ENCODE peak calls at places on chromosomes 6 and 20, in six cellular contexts. One of them, this sample, is unnamed.

GRCh38 chr6:137089305-137089704 is 44.5 kb upstream of the IL20RA start:
- DNase-seq in cardiac fibroblast: no peak
- DNase-seq in neural progenitor cell: peak
- DNase-seq in NCI-H69: peak
- DNase-seq in memory B cell: no peak
- DNase-seq in AG04450: no peak
- DNase-seq in this sample: no peak

GRCh38 chr6:35954335-35954734 is 33.4 kb upstream of the SRPK1 start:
- DNase-seq in cardiac fibroblast: no peak
- DNase-seq in neural progenitor cell: no peak
- DNase-seq in NCI-H69: no peak
- DNase-seq in memory B cell: no peak
- DNase-seq in AG04450: no peak
- DNase-seq in this sample: no peak

GRCh38 chr6:35972471-35972985 is 51.6 kb upstream of the SRPK1 start:
- DNase-seq in cardiac fibroblast: peak
- DNase-seq in neural progenitor cell: peak
- DNase-seq in NCI-H69: peak
- DNase-seq in memory B cell: no peak
- DNase-seq in AG04450: no peak
- DNase-seq in this sample: no peak

GRCh38 chr6:141105481-141105880 is 1027.2 kb upstream of the GJE1 start:
- DNase-seq in cardiac fibroblast: peak
- DNase-seq in neural progenitor cell: peak
- DNase-seq in NCI-H69: peak
- DNase-seq in memory B cell: no peak
- DNase-seq in AG04450: no peak
- DNase-seq in this sample: peak

GRCh38 chr20:11232896-11233295 is 559.1 kb upstream of the JAG1 start:
- DNase-seq in cardiac fibroblast: no peak
- DNase-seq in neural progenitor cell: no peak
- DNase-seq in NCI-H69: no peak
- DNase-seq in memory B cell: no peak
- DNase-seq in AG04450: no peak
- DNase-seq in this sample: no peak

GRCh38 chr20:8860011-8860495 is 208.8 kb upstream of the PLCB4 start:
- DNase-seq in cardiac fibroblast: peak
- DNase-seq in neural progenitor cell: no peak
- DNase-seq in NCI-H69: peak
- DNase-seq in memory B cell: no peak
- DNase-seq in AG04450: peak
- DNase-seq in this sample: peak

GRCh38 chr20:36569847-36570429 is 3.5 kb upstream of the TGIF2 start:
- DNase-seq in cardiac fibroblast: peak
- DNase-seq in neural progenitor cell: no peak
- DNase-seq in NCI-H69: peak
- DNase-seq in memory B cell: no peak
- DNase-seq in AG04450: no peak
- DNase-seq in this sample: no peak

GRCh38 chr6:65760285-65760684 is 53.3 kb upstream of the EYS start:
- DNase-seq in cardiac fibroblast: no peak
- DNase-seq in neural progenitor cell: no peak
- DNase-seq in NCI-H69: peak
- DNase-seq in memory B cell: no peak
- DNase-seq in AG04450: no peak
- DNase-seq in this sample: no peak

GRCh38 chr6:142856607-142856856 is 88.4 kb downstream of the HIVEP2 start:
- DNase-seq in cardiac fibroblast: no peak
- DNase-seq in neural progenitor cell: no peak
- DNase-seq in NCI-H69: no peak
- DNase-seq in memory B cell: no peak
- DNase-seq in AG04450: no peak
- DNase-seq in this sample: no peak

GRCh38 chr20:14418441-14418840 is 81.0 kb upstream of the FLRT3 start:
- DNase-seq in cardiac fibroblast: peak
- DNase-seq in neural progenitor cell: no peak
- DNase-seq in NCI-H69: no peak
- DNase-seq in memory B cell: no peak
- DNase-seq in AG04450: no peak
- DNase-seq in this sample: peak

GRCh38 chr6:76790045-76790796 is 673.1 kb downstream of the HTR1B start:
- DNase-seq in cardiac fibroblast: no peak
- DNase-seq in neural progenitor cell: no peak
- DNase-seq in NCI-H69: no peak
- DNase-seq in memory B cell: no peak
- DNase-seq in AG04450: no peak
- DNase-seq in this sample: no peak

GRCh38 chr6:11744753-11745152 is 33.9 kb downstream of the ADTRP start:
- DNase-seq in cardiac fibroblast: peak
- DNase-seq in neural progenitor cell: no peak
- DNase-seq in NCI-H69: no peak
- DNase-seq in memory B cell: no peak
- DNase-seq in AG04450: peak
- DNase-seq in this sample: peak

GRCh38 chr6:28263946-28264345 is 3.0 kb upstream of the ZSCAN26 start:
- DNase-seq in cardiac fibroblast: no peak
- DNase-seq in neural progenitor cell: no peak
- DNase-seq in NCI-H69: no peak
- DNase-seq in memory B cell: no peak
- DNase-seq in AG04450: no peak
- DNase-seq in this sample: no peak

GRCh38 chr6:16770701-16771569 is 9.7 kb upstream of the ATXN1 start:
- DNase-seq in cardiac fibroblast: peak
- DNase-seq in neural progenitor cell: peak
- DNase-seq in NCI-H69: peak
- DNase-seq in memory B cell: peak
- DNase-seq in AG04450: no peak
- DNase-seq in this sample: peak

GRCh38 chr20:10360878-10361277 is 73.1 kb downstream of the MKKS start:
- DNase-seq in cardiac fibroblast: no peak
- DNase-seq in neural progenitor cell: no peak
- DNase-seq in NCI-H69: no peak
- DNase-seq in memory B cell: no peak
- DNase-seq in AG04450: no peak
- DNase-seq in this sample: no peak

GRCh38 chr6:583116-583515 is 73.8 kb downstream of the HUS1B start:
- DNase-seq in cardiac fibroblast: no peak
- DNase-seq in neural progenitor cell: no peak
- DNase-seq in NCI-H69: peak
- DNase-seq in memory B cell: no peak
- DNase-seq in AG04450: no peak
- DNase-seq in this sample: no peak

GRCh38 chr20:19626896-19627295 is 131.2 kb upstream of the RIN2 start:
- DNase-seq in cardiac fibroblast: no peak
- DNase-seq in neural progenitor cell: no peak
- DNase-seq in NCI-H69: no peak
- DNase-seq in memory B cell: no peak
- DNase-seq in AG04450: no peak
- DNase-seq in this sample: no peak

GRCh38 chr6:36353411-36353915 is 16.8 kb upstream of the BNIP5 start:
- DNase-seq in cardiac fibroblast: no peak
- DNase-seq in neural progenitor cell: no peak
- DNase-seq in NCI-H69: peak
- DNase-seq in memory B cell: no peak
- DNase-seq in AG04450: no peak
- DNase-seq in this sample: no peak

GRCh38 chr6:95142101-95142500 is 435.2 kb upstream of the MANEA start:
- DNase-seq in cardiac fibroblast: no peak
- DNase-seq in neural progenitor cell: no peak
- DNase-seq in NCI-H69: no peak
- DNase-seq in memory B cell: no peak
- DNase-seq in AG04450: no peak
- DNase-seq in this sample: no peak

GRCh38 chr6:44505751-44506150 is 118.2 kb downstream of the CDC5L start:
- DNase-seq in cardiac fibroblast: no peak
- DNase-seq in neural progenitor cell: no peak
- DNase-seq in NCI-H69: no peak
- DNase-seq in memory B cell: no peak
- DNase-seq in AG04450: no peak
- DNase-seq in this sample: no peak

GRCh38 chr6:110495949-110496348 is 19.5 kb upstream of the SLC22A16 start:
- DNase-seq in cardiac fibroblast: peak
- DNase-seq in neural progenitor cell: no peak
- DNase-seq in NCI-H69: no peak
- DNase-seq in memory B cell: no peak
- DNase-seq in AG04450: no peak
- DNase-seq in this sample: no peak

This sample was measured in AG09319.